ENCODE peak calls at places on chromosomes 5 and 9, in nine cellular contexts. X, L, E, O, Q, C, W, Y and P are unnamed samples.

GRCh38 chr5:127824126-127824525 is 120.9 kb downstream of the CCDC192 start:
- DNase-seq in X (no peak), L (no peak), E (no peak), O (no peak), Q (no peak), C (no peak), W (peak; percentile 27), Y (no peak), P (no peak)

GRCh38 chr5:42676362-42676761 is 80.3 kb upstream of the CCDC152 start:
- DNase-seq in X (peak; percentile 15), L (no peak), E (no peak), O (no peak), Q (no peak), C (no peak), W (no peak), Y (no peak), P (no peak)

GRCh38 chr5:137415231-137415681 is 83.9 kb downstream of the SPOCK1 start:
- DNase-seq in X (no peak), L (no peak), E (no peak), O (no peak), Q (no peak), C (no peak), W (peak; percentile 68), Y (peak; percentile 89), P (no peak)

GRCh38 chr5:133909584-133909983 is 58.8 kb downstream of the C5orf15 start:
- DNase-seq in X (no peak), L (no peak), E (no peak), O (no peak), Q (no peak), C (no peak), W (no peak), Y (no peak), P (no peak)

GRCh38 chr9:123450096-123450495 is 94.1 kb downstream of the CRB2 start:
- DNase-seq in X (no peak), L (no peak), E (no peak), O (no peak), Q (peak; percentile 77), C (no peak), W (no peak), Y (no peak), P (no peak)

GRCh38 chr9:85425153-85425611 is 316.6 kb downstream of the AGTPBP1 start:
- DNase-seq in X (peak; percentile 68), L (peak; percentile 28), E (peak; percentile 31), O (no peak), Q (peak; percentile 91), C (no peak), W (peak; percentile 73), Y (peak; percentile 74), P (peak; percentile 57)

GRCh38 chr9:18331808-18332209 is 142.1 kb upstream of the ADAMTSL1 start:
- DNase-seq in X (no peak), L (no peak), E (no peak), O (no peak), Q (no peak), C (no peak), W (peak; percentile 61), Y (no peak), P (no peak)

GRCh38 chr5:179803651-179804598 is 2.7 kb downstream of the MGAT4B start:
- DNase-seq in X (peak; percentile 77), L (no peak), E (no peak), O (no peak), Q (peak; percentile 88), C (peak; percentile 45), W (peak; percentile 76), Y (peak; percentile 75), P (no peak)

GRCh38 chr5:149646564-149646963 is 65.3 kb downstream of the ARHGEF37 start:
- DNase-seq in X (no peak), L (no peak), E (no peak), O (no peak), Q (peak; percentile 83), C (peak; percentile 14), W (no peak), Y (peak; percentile 50), P (no peak)

GRCh38 chr5:176744584-176744965 is 65.8 kb upstream of the UNC5A start:
- DNase-seq in X (no peak), L (no peak), E (no peak), O (no peak), Q (no peak), C (no peak), W (no peak), Y (no peak), P (no peak)

GRCh38 chr9:98339987-98340564 is 84.6 kb upstream of the TBC1D2 start:
- DNase-seq in X (no peak), L (no peak), E (no peak), O (no peak), Q (no peak), C (no peak), W (no peak), Y (no peak), P (no peak)

GRCh38 chr9:78860806-78861475 is 564.0 kb downstream of the PSAT1 start:
- DNase-seq in X (no peak), L (no peak), E (no peak), O (no peak), Q (no peak), C (no peak), W (peak; percentile 93), Y (peak; percentile 65), P (no peak)

GRCh38 chr9:33189331-33189731 is 22.2 kb upstream of the B4GALT1 start:
- DNase-seq in X (no peak), L (no peak), E (no peak), O (no peak), Q (no peak), C (no peak), W (peak; percentile 25), Y (no peak), P (no peak)

GRCh38 chr9:37255944-37256862 is 135.8 kb downstream of the ZCCHC7 start:
- DNase-seq in X (no peak), L (no peak), E (no peak), O (no peak), Q (no peak), C (no peak), W (no peak), Y (no peak), P (no peak)

GRCh38 chr9:20579544-20580309 is 42.6 kb downstream of the MLLT3 start:
- DNase-seq in X (no peak), L (no peak), E (no peak), O (no peak), Q (no peak), C (no peak), W (no peak), Y (peak; percentile 64), P (no peak)

GRCh38 chr9:3856592-3856991 is 330.8 kb upstream of the RFX3 start:
- DNase-seq in X (peak; percentile 83), L (peak; percentile 43), E (no peak), O (no peak), Q (no peak), C (no peak), W (no peak), Y (no peak), P (no peak)

GRCh38 chr5:112216140-112216539 is 202.9 kb downstream of the EPB41L4A start:
- DNase-seq in X (no peak), L (no peak), E (no peak), O (no peak), Q (no peak), C (no peak), W (no peak), Y (no peak), P (no peak)

GRCh38 chr9:16314476-16314875 is 556.0 kb downstream of the BNC2 start:
- DNase-seq in X (no peak), L (no peak), E (no peak), O (no peak), Q (peak; percentile 64), C (no peak), W (no peak), Y (no peak), P (no peak)

GRCh38 chr5:172417983-172418630 is 36.2 kb downstream of the SH3PXD2B start:
- DNase-seq in X (no peak), L (no peak), E (peak; percentile 62), O (no peak), Q (peak; percentile 98), C (no peak), W (peak; percentile 98), Y (peak; percentile 19), P (no peak)

GRCh38 chr9:136648746-136649145 is 14.0 kb upstream of the EGFL7 start:
- DNase-seq in X (no peak), L (no peak), E (no peak), O (no peak), Q (no peak), C (no peak), W (no peak), Y (no peak), P (no peak)

GRCh38 chr9:129202613-129203555 is 24.8 kb upstream of the IER5L start:
- DNase-seq in X (peak; percentile 76), L (peak; percentile 39), E (peak; percentile 80), O (peak; percentile 84), Q (peak; percentile 98), C (peak; percentile 86), W (peak; percentile 91), Y (peak; percentile 66), P (peak; percentile 76)

GRCh38 chr9:120569556-120569955 is 10.4 kb downstream of the CDK5RAP2 start:
- DNase-seq in X (no peak), L (no peak), E (no peak), O (no peak), Q (no peak), C (no peak), W (no peak), Y (no peak), P (no peak)

GRCh38 chr5:38154615-38155204 is 103.6 kb upstream of the EGFLAM start:
- DNase-seq in X (no peak), L (no peak), E (no peak), O (no peak), Q (no peak), C (no peak), W (no peak), Y (no peak), P (no peak)

GRCh38 chr5:96338624-96339023 is 94.4 kb downstream of the PCSK1 start:
- DNase-seq in X (no peak), L (no peak), E (no peak), O (no peak), Q (no peak), C (no peak), W (peak; percentile 53), Y (peak; percentile 15), P (no peak)

GRCh38 chr9:71589612-71590011 is 178.7 kb downstream of the CEMIP2 start:
- DNase-seq in X (no peak), L (no peak), E (no peak), O (no peak), Q (no peak), C (no peak), W (no peak), Y (no peak), P (no peak)

GRCh38 chr9:34513567-34514214 is 9.1 kb downstream of the ENHO start:
- DNase-seq in X (no peak), L (peak; percentile 84), E (no peak), O (no peak), Q (peak; percentile 84), C (no peak), W (no peak), Y (no peak), P (no peak)

GRCh38 chr5:143635146-143635752 is 176.7 kb upstream of the HMHB1 start:
- DNase-seq in X (peak; percentile 42), L (no peak), E (no peak), O (no peak), Q (no peak), C (no peak), W (peak; percentile 47), Y (peak; percentile 36), P (no peak)

GRCh38 chr5:129046151-129046550 is 48.4 kb upstream of the ISOC1 start:
- DNase-seq in X (no peak), L (no peak), E (no peak), O (no peak), Q (no peak), C (no peak), W (peak; percentile 42), Y (no peak), P (no peak)

GRCh38 chr9:110048473-110048975 is 159.4 kb downstream of the C9orf152 start:
- DNase-seq in X (peak; percentile 85), L (peak; percentile 68), E (peak; percentile 26), O (peak; percentile 67), Q (peak; percentile 97), C (peak; percentile 82), W (peak; percentile 95), Y (peak; percentile 83), P (peak; percentile 46)

GRCh38 chr9:378263-378662 is 163.6 kb downstream of the DOCK8 start:
- DNase-seq in X (no peak), L (no peak), E (no peak), O (no peak), Q (no peak), C (no peak), W (no peak), Y (no peak), P (no peak)

GRCh38 chr5:18314192-18314778 is 680.0 kb downstream of the TAF11L14 start:
- DNase-seq in X (peak; percentile 47), L (peak; percentile 23), E (no peak), O (no peak), Q (no peak), C (no peak), W (peak; percentile 44), Y (peak; percentile 31), P (no peak)